ENCODE peak calls at places on chromosome X, in six cellular contexts. One of them, this sample, is unnamed.

GRCh38 chrX:153708415-153708814 is 15.8 kb downstream of the BCAP31 start:
- DNase-seq in A549: peak
- DNase-seq in LoVo: peak
- DNase-seq in NCI-H345: no peak
- DNase-seq in endothelial cell: peak
- DNase-seq in mesothelial cell of epicardium: no peak
- DNase-seq in this sample: peak

GRCh38 chrX:41085883-41086626 is 810 bp downstream of the USP9X start:
- DNase-seq in endothelial cell: peak
- DNase-seq in NCI-H345: peak
- DNase-seq in mesothelial cell of epicardium: peak
- DNase-seq in A549: peak
- DNase-seq in LoVo: peak
- DNase-seq in this sample: no peak

GRCh38 chrX:3550160-3550765 is 163.2 kb downstream of the PRKX start:
- DNase-seq in endothelial cell: no peak
- DNase-seq in NCI-H345: peak
- DNase-seq in A549: peak
- DNase-seq in mesothelial cell of epicardium: no peak
- DNase-seq in LoVo: no peak
- DNase-seq in this sample: peak

GRCh38 chrX:96906741-96907140 is 23.0 kb downstream of the RPA4 start:
- DNase-seq in LoVo: no peak
- DNase-seq in NCI-H345: no peak
- DNase-seq in mesothelial cell of epicardium: no peak
- DNase-seq in endothelial cell: no peak
- DNase-seq in A549: peak
- DNase-seq in this sample: no peak

GRCh38 chrX:38320819-38321218 is 6.5 kb downstream of the RPGR start:
- DNase-seq in endothelial cell: no peak
- DNase-seq in A549: no peak
- DNase-seq in LoVo: no peak
- DNase-seq in mesothelial cell of epicardium: no peak
- DNase-seq in NCI-H345: no peak
- DNase-seq in this sample: no peak

GRCh38 chrX:81120270-81120935 is 81.3 kb downstream of the HMGN5 start:
- DNase-seq in NCI-H345: no peak
- DNase-seq in endothelial cell: no peak
- DNase-seq in LoVo: no peak
- DNase-seq in A549: no peak
- DNase-seq in mesothelial cell of epicardium: no peak
- DNase-seq in this sample: no peak

GRCh38 chrX:29155286-29155685 is 568.0 kb downstream of the IL1RAPL1 start:
- DNase-seq in NCI-H345: no peak
- DNase-seq in A549: no peak
- DNase-seq in endothelial cell: no peak
- DNase-seq in mesothelial cell of epicardium: no peak
- DNase-seq in LoVo: no peak
- DNase-seq in this sample: no peak

GRCh38 chrX:19839770-19840254 is 47.6 kb downstream of the SH3KBP1 start:
- DNase-seq in LoVo: peak
- DNase-seq in endothelial cell: no peak
- DNase-seq in NCI-H345: no peak
- DNase-seq in A549: no peak
- DNase-seq in mesothelial cell of epicardium: no peak
- DNase-seq in this sample: no peak

GRCh38 chrX:1466971-1467561 is 14.4 kb upstream of the ASMTL start:
- DNase-seq in LoVo: no peak
- DNase-seq in mesothelial cell of epicardium: no peak
- DNase-seq in A549: no peak
- DNase-seq in endothelial cell: no peak
- DNase-seq in NCI-H345: no peak
- DNase-seq in this sample: no peak

GRCh38 chrX:13059676-13060499 is 15.5 kb upstream of the FAM9C start:
- DNase-seq in mesothelial cell of epicardium: no peak
- DNase-seq in A549: peak
- DNase-seq in endothelial cell: no peak
- DNase-seq in LoVo: peak
- DNase-seq in NCI-H345: no peak
- DNase-seq in this sample: peak

GRCh38 chrX:41474726-41475100 is 27.6 kb downstream of the NYX start:
- DNase-seq in mesothelial cell of epicardium: no peak
- DNase-seq in A549: no peak
- DNase-seq in endothelial cell: no peak
- DNase-seq in LoVo: no peak
- DNase-seq in NCI-H345: no peak
- DNase-seq in this sample: no peak

GRCh38 chrX:1401611-1402430 is 9.9 kb upstream of the SLC25A6 start:
- DNase-seq in LoVo: no peak
- DNase-seq in NCI-H345: no peak
- DNase-seq in A549: no peak
- DNase-seq in endothelial cell: no peak
- DNase-seq in mesothelial cell of epicardium: no peak
- DNase-seq in this sample: no peak

GRCh38 chrX:24259544-24260240 is 54.2 kb downstream of the SUPT20HL2 start:
- DNase-seq in NCI-H345: peak
- DNase-seq in mesothelial cell of epicardium: no peak
- DNase-seq in LoVo: peak
- DNase-seq in endothelial cell: peak
- DNase-seq in A549: peak
- DNase-seq in this sample: peak

GRCh38 chrX:40140706-40141499 is 43.1 kb upstream of the BCOR start:
- DNase-seq in A549: no peak
- DNase-seq in NCI-H345: no peak
- DNase-seq in LoVo: no peak
- DNase-seq in endothelial cell: no peak
- DNase-seq in mesothelial cell of epicardium: no peak
- DNase-seq in this sample: no peak

GRCh38 chrX:38859602-38860001 is 58.3 kb downstream of the MID1IP1 start:
- DNase-seq in endothelial cell: no peak
- DNase-seq in NCI-H345: no peak
- DNase-seq in LoVo: no peak
- DNase-seq in mesothelial cell of epicardium: no peak
- DNase-seq in A549: no peak
- DNase-seq in this sample: peak

GRCh38 chrX:123830309-123830708 is 29.5 kb upstream of the XIAP start:
- DNase-seq in LoVo: peak
- DNase-seq in endothelial cell: no peak
- DNase-seq in A549: peak
- DNase-seq in NCI-H345: peak
- DNase-seq in mesothelial cell of epicardium: no peak
- DNase-seq in this sample: no peak

GRCh38 chrX:13092455-13092941 is 48.1 kb upstream of the FAM9C start:
- DNase-seq in mesothelial cell of epicardium: no peak
- DNase-seq in endothelial cell: no peak
- DNase-seq in NCI-H345: no peak
- DNase-seq in A549: no peak
- DNase-seq in LoVo: no peak
- DNase-seq in this sample: no peak

GRCh38 chrX:16076834-16077233 is 46.5 kb upstream of the GRPR start:
- DNase-seq in mesothelial cell of epicardium: no peak
- DNase-seq in endothelial cell: no peak
- DNase-seq in A549: no peak
- DNase-seq in NCI-H345: no peak
- DNase-seq in LoVo: no peak
- DNase-seq in this sample: no peak

GRCh38 chrX:154486052-154486395 is 391 bp downstream of the UBL4A start:
- DNase-seq in endothelial cell: no peak
- DNase-seq in mesothelial cell of epicardium: no peak
- DNase-seq in NCI-H345: no peak
- DNase-seq in LoVo: no peak
- DNase-seq in A549: no peak
- DNase-seq in this sample: no peak

GRCh38 chrX:21373637-21374162 is 518 bp upstream of the CNKSR2 start:
- DNase-seq in mesothelial cell of epicardium: no peak
- DNase-seq in NCI-H345: peak
- DNase-seq in A549: peak
- DNase-seq in LoVo: no peak
- DNase-seq in endothelial cell: peak
- DNase-seq in this sample: no peak

GRCh38 chrX:135977611-135978010 is 3.8 kb upstream of the MMGT1 start:
- DNase-seq in endothelial cell: no peak
- DNase-seq in NCI-H345: no peak
- DNase-seq in LoVo: peak
- DNase-seq in mesothelial cell of epicardium: no peak
- DNase-seq in A549: peak
- DNase-seq in this sample: peak

GRCh38 chrX:36867143-36867542 is 141.0 kb upstream of the FAM47C start:
- DNase-seq in endothelial cell: peak
- DNase-seq in LoVo: peak
- DNase-seq in A549: peak
- DNase-seq in NCI-H345: peak
- DNase-seq in mesothelial cell of epicardium: no peak
- DNase-seq in this sample: peak

GRCh38 chrX:369563-370101 is 17.1 kb downstream of the PPP2R3B start:
- DNase-seq in mesothelial cell of epicardium: no peak
- DNase-seq in A549: no peak
- DNase-seq in endothelial cell: no peak
- DNase-seq in LoVo: no peak
- DNase-seq in NCI-H345: no peak
- DNase-seq in this sample: no peak

GRCh38 chrX:104659037-104659744 is 93.2 kb downstream of the IL1RAPL2 start:
- DNase-seq in A549: no peak
- DNase-seq in NCI-H345: no peak
- DNase-seq in endothelial cell: no peak
- DNase-seq in mesothelial cell of epicardium: no peak
- DNase-seq in LoVo: no peak
- DNase-seq in this sample: no peak

GRCh38 chrX:115679460-115679859 is 118.5 kb downstream of the PLS3 start:
- DNase-seq in mesothelial cell of epicardium: no peak
- DNase-seq in NCI-H345: peak
- DNase-seq in endothelial cell: no peak
- DNase-seq in LoVo: no peak
- DNase-seq in A549: peak
- DNase-seq in this sample: peak

GRCh38 chrX:18872621-18873020 is 111.3 kb downstream of the PHKA2 start:
- DNase-seq in endothelial cell: no peak
- DNase-seq in NCI-H345: no peak
- DNase-seq in mesothelial cell of epicardium: no peak
- DNase-seq in LoVo: no peak
- DNase-seq in A549: no peak
- DNase-seq in this sample: no peak

GRCh38 chrX:58025979-58026378 is 115.7 kb upstream of the ZXDA start:
- DNase-seq in A549: peak
- DNase-seq in LoVo: peak
- DNase-seq in NCI-H345: peak
- DNase-seq in mesothelial cell of epicardium: no peak
- DNase-seq in endothelial cell: no peak
- DNase-seq in this sample: peak

GRCh38 chrX:94524867-94525266 is 850.9 kb downstream of the FAM133A start:
- DNase-seq in mesothelial cell of epicardium: no peak
- DNase-seq in NCI-H345: no peak
- DNase-seq in LoVo: no peak
- DNase-seq in endothelial cell: no peak
- DNase-seq in A549: no peak
- DNase-seq in this sample: no peak

GRCh38 chrX:11117751-11118150 is 6.6 kb downstream of the HCCS start:
- DNase-seq in A549: no peak
- DNase-seq in endothelial cell: no peak
- DNase-seq in mesothelial cell of epicardium: no peak
- DNase-seq in LoVo: no peak
- DNase-seq in NCI-H345: no peak
- DNase-seq in this sample: no peak

GRCh38 chrX:31268359-31268758 is 196.5 kb upstream of the FTHL17 start:
- DNase-seq in NCI-H345: peak
- DNase-seq in mesothelial cell of epicardium: no peak
- DNase-seq in A549: no peak
- DNase-seq in LoVo: no peak
- DNase-seq in endothelial cell: no peak
- DNase-seq in this sample: no peak

GRCh38 chrX:44908198-44908597 is 35.2 kb downstream of the KDM6A start:
- DNase-seq in endothelial cell: no peak
- DNase-seq in A549: no peak
- DNase-seq in mesothelial cell of epicardium: no peak
- DNase-seq in LoVo: no peak
- DNase-seq in NCI-H345: no peak
- DNase-seq in this sample: no peak

GRCh38 chrX:136086521-136086920 is 60.8 kb upstream of the FHL1 start:
- DNase-seq in endothelial cell: no peak
- DNase-seq in A549: no peak
- DNase-seq in mesothelial cell of epicardium: no peak
- DNase-seq in LoVo: no peak
- DNase-seq in NCI-H345: no peak
- DNase-seq in this sample: no peak

GRCh38 chrX:134533352-134533751 is 73.4 kb downstream of the HPRT1 start:
- DNase-seq in endothelial cell: no peak
- DNase-seq in A549: no peak
- DNase-seq in LoVo: no peak
- DNase-seq in NCI-H345: no peak
- DNase-seq in mesothelial cell of epicardium: no peak
- DNase-seq in this sample: no peak

GRCh38 chrX:105098812-105099211 is 121.7 kb downstream of the TEX13A start:
- DNase-seq in LoVo: no peak
- DNase-seq in A549: no peak
- DNase-seq in NCI-H345: no peak
- DNase-seq in endothelial cell: no peak
- DNase-seq in mesothelial cell of epicardium: no peak
- DNase-seq in this sample: no peak

GRCh38 chrX:116272328-116272727 is 101.8 kb downstream of the AGTR2 start:
- DNase-seq in LoVo: peak
- DNase-seq in NCI-H345: no peak
- DNase-seq in endothelial cell: no peak
- DNase-seq in A549: peak
- DNase-seq in mesothelial cell of epicardium: no peak
- DNase-seq in this sample: peak

GRCh38 chrX:8049827-8050226 is 121.2 kb downstream of the VCX2 start:
- DNase-seq in LoVo: no peak
- DNase-seq in mesothelial cell of epicardium: no peak
- DNase-seq in NCI-H345: no peak
- DNase-seq in endothelial cell: no peak
- DNase-seq in A549: no peak
- DNase-seq in this sample: no peak

GRCh38 chrX:113275769-113276168 is 435.1 kb upstream of the AMOT start:
- DNase-seq in LoVo: no peak
- DNase-seq in mesothelial cell of epicardium: no peak
- DNase-seq in NCI-H345: no peak
- DNase-seq in A549: no peak
- DNase-seq in endothelial cell: no peak
- DNase-seq in this sample: no peak

This sample was measured in HFFc6.